ENCODE peak calls at places on chromosomes 4 and X, in four cellular contexts. Q is GM12878, A is HepG2, O is K562. J is an unnamed sample.
A peak's percentile ranks its signal among the peaks of the same experiment; 100 is the strongest.

GRCh38 chr4:77849278-77849965 is 13.2 kb upstream of the MRPL1 start:
- DNase-seq in O (no peak), Q (no peak), A (no peak), J (no peak)

GRCh38 chr4:83639849-83640493 is 104.1 kb downstream of the GPAT3 start:
- DNase-seq in Q (peak; percentile 42), A (peak; percentile 71), O (peak; percentile 63), J (peak; percentile 64)

GRCh38 chr4:57254727-57255126 is 144.5 kb upstream of the IGFBP7 start:
- DNase-seq in O (no peak), A (no peak), Q (no peak), J (no peak)

GRCh38 chr4:85747871-85748491 is 273.0 kb downstream of the ARHGAP24 start:
- DNase-seq in A (peak; percentile 53), Q (no peak), O (peak; percentile 30), J (peak; percentile 39)

GRCh38 chrX:46991664-46992063 is 79.4 kb downstream of the JADE3 start:
- DNase-seq in A (no peak), Q (no peak), O (no peak), J (no peak)

GRCh38 chr4:11039494-11040142 is 355.1 kb upstream of the CLNK start:
- DNase-seq in A (no peak), Q (no peak), O (no peak), J (no peak)

GRCh38 chr4:39097290-39097689 is 35.3 kb downstream of the KLHL5 start:
- DNase-seq in O (no peak), A (peak; percentile 7), Q (no peak), J (no peak)

GRCh38 chrX:65866146-65866545 is 173.7 kb downstream of the VSIG4 start:
- DNase-seq in Q (peak; percentile 55), O (no peak), A (no peak), J (no peak)

GRCh38 chr4:184427687-184428086 is 46.7 kb downstream of the IRF2 start:
- DNase-seq in O (no peak), Q (no peak), A (no peak), J (no peak)

GRCh38 chr4:121138014-121138413 is 26.1 kb downstream of the TNIP3 start:
- DNase-seq in A (no peak), O (no peak), Q (no peak), J (no peak)

GRCh38 chr4:8597319-8597718 is 4.8 kb downstream of the CPZ start:
- DNase-seq in Q (no peak), A (no peak), O (no peak), J (no peak)

GRCh38 chrX:114152130-114152529 is 431.8 kb upstream of the HTR2C start:
- DNase-seq in A (peak; percentile 17), Q (no peak), O (peak; percentile 25), J (no peak)

GRCh38 chrX:12711435-12712040 is 79.7 kb upstream of the PRPS2 start:
- DNase-seq in O (no peak), A (no peak), Q (no peak), J (no peak)

GRCh38 chrX:2614911-2615310 is 76.2 kb upstream of the CD99 start:
- DNase-seq in Q (no peak), O (peak; percentile 14), A (no peak), J (no peak)

GRCh38 chrX:150958177-150958576 is 25.0 kb upstream of the HMGB3 start:
- DNase-seq in A (no peak), Q (no peak), O (no peak), J (no peak)

GRCh38 chrX:12080265-12080664 is 58.0 kb upstream of the FRMPD4 start:
- DNase-seq in O (peak; percentile 8), A (peak; percentile 2), Q (no peak), J (peak; percentile 34)

GRCh38 chr4:20065952-20066351 is 185.8 kb upstream of the SLIT2 start:
- DNase-seq in Q (no peak), O (no peak), A (no peak), J (no peak)

GRCh38 chr4:187940299-187940698 is 55.3 kb upstream of the ZFP42 start:
- DNase-seq in A (no peak), Q (no peak), O (no peak), J (no peak)

GRCh38 chrX:64093761-64094160 is 111.7 kb downstream of the AMER1 start:
- DNase-seq in O (no peak), Q (no peak), A (no peak), J (no peak)

GRCh38 chrX:106894978-106895452 is 8.1 kb downstream of the RIPPLY1 start:
- DNase-seq in O (no peak), A (peak; percentile 51), Q (no peak), J (no peak)

DNA sequence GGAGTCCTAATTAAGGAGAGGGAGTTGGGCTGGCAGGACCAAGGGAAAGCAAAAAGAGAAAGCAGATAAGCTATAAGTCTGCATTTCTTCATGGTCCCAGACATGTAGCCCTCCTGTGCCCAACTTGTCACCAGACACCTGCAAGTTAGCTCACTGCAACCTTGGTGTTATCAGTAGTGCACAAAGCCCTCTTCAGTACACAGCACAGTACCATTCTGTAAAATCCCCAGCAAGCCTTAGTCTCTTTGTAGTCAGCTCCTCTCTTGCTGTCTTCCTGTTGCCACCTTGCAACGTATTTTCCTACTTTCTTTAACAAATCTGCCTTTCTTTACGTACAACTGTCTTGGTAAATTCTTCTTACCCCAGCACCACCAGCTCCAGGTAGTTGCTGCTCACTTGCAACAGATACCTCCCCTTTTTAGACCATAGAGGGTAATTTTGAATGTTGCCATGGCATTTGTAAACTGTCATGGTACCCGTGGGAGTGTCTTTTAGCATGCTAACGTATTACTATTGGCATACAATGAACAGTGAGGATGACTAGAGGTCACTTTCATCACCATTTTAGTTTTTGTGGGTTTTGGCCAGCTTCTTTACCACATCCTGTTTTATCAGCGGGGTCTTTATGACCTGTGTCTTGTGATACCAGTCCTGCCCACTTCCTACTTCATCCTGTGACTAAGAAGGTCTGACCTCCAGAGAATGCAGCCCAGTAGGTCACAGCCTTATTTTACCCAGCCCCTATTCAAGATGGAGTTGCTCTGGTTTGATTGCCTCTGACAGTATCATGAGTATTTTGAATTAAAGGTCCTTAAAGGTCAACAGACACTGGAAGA is 28.3 kb upstream of the AP1S2 start:
- DNase-seq in O (no peak), A (no peak), Q (peak; percentile 64), J (no peak)
- TF ChIP-seq TARDBP in O (no peak), A (no peak), Q (no peak), J (no peak)

DNA sequence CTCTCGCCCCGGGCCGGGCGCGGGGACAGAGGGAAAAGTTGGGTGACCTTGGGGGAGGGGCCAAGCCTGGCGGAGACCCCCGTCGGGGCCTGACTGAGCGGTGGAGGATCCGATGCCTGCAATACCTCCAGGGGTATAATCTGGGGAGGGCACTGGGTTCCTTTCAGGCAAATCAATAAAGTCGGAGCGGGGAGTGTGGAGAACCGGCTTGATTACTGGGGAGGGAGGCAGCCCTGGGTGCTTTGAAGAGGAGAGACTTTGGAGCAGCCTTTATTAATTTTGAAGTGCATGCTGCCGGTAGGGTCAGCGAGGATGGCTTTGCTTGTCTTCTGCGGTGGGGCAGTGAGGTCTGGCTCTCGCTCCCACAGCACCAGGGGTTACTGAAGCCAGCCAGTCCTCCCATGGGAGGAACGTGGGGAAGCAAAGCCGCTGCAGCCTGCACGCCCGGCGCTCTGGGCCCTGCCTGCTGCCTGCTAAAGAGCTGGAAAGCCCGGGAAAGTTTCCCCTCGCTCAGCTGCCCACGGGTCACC is 396 bp upstream of the LGI2 start:
- DNase-seq in Q (no peak), A (no peak), O (no peak), J (peak; percentile 17)
- TF ChIP-seq FOXM1 in Q (no peak), A (no peak), O (no peak), J (no peak)

DNA sequence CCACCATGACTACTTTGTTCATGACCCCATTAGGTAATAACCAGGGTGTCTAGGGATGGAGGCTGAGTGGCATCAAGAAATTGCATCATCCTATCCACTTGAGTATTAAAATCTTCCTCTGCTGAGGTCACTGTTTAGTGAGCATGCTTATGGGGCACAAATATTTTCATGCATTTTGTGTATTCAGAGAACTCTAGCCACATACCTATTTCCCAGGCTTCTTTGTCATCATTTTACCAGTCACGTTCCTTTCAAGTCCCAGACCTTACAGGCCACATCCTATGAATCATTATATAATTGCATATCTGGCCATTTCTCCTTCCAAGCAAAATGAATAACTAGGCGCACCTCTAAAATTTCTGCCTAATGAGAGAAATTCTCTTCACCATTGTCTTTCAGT is 1882.9 kb upstream of the AGA start:
- DNase-seq in Q (no peak), A (no peak), O (no peak), J (no peak)
- TF ChIP-seq TARDBP in Q (no peak), A (no peak), O (no peak), J (no peak)

GRCh38 chr4:87545052-87545451 is 15.9 kb upstream of the SPARCL1 start:
- DNase-seq in Q (no peak), O (no peak), A (no peak), J (no peak)

GRCh38 chr4:87541956-87542709 is 13.0 kb upstream of the SPARCL1 start:
- DNase-seq in Q (no peak), A (no peak), O (no peak), J (no peak)

GRCh38 chr4:87541521-87541920 is 12.3 kb upstream of the SPARCL1 start:
- DNase-seq in A (no peak), Q (no peak), O (no peak), J (no peak)

GRCh38 chr4:87543835-87544461 is 14.8 kb upstream of the SPARCL1 start:
- DNase-seq in Q (no peak), A (peak; percentile 4), O (peak; percentile 17), J (peak; percentile 48)

GRCh38 chr4:87542734-87543312 is 13.6 kb upstream of the SPARCL1 start:
- DNase-seq in Q (no peak), O (no peak), A (no peak), J (no peak)
- TF ChIP-seq FOXM1 in Q (no peak), O (no peak), A (no peak), J (no peak)

GRCh38 chr4:139144911-139145551 is 32.0 kb downstream of the ELF2 start:
- DNase-seq in O (no peak), Q (no peak), A (no peak), J (no peak)

GRCh38 chr4:139145552-139145932 is 31.5 kb downstream of the ELF2 start:
- DNase-seq in A (no peak), Q (no peak), O (no peak), J (no peak)

GRCh38 chr4:139142097-139142496 is 34.9 kb downstream of the ELF2 start:
- DNase-seq in A (no peak), O (no peak), Q (peak; percentile 15), J (no peak)

GRCh38 chr4:139142980-139143379 is 34.0 kb downstream of the ELF2 start:
- DNase-seq in Q (no peak), A (no peak), O (no peak), J (no peak)

DNA sequence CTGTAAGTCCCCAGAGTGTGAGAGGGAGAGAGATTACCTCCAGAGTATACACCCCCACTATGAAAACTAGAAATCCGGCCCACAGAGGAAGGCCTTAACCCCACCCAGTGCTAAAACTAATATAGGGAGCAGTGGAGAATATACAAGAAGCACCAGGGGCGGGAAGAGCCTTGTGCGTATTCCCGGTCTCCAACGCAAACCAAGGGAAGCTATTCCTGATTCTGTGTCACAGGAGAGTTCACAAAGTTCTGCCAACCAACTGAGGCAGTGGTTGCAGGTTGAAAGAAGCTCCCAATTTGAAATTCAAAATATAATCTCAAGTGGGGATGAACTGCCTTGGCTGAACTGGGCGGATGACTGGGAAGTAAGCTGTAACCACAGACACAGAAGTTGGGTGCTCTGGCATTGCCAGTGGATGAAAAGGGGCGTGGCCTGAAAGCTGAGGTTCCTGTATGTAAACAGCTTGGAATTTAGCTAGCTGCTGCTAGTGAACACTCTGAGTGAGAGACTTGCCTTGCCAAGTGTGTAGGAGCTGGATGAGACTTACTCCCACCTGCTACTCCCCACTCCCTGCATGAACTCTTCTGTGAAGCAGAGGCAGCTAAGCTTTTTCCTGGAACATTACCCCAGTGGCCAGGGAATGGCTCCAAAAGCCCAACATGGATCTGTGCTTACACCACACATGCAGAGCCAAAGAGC is 32.7 kb downstream of the ELF2 start:
- DNase-seq in O (no peak), Q (no peak), A (no peak), J (no peak)
- TF ChIP-seq TARDBP in O (no peak), Q (no peak), A (no peak), J (no peak)